ENCODE peak calls at places on chromosomes 2 and 18, in eight cellular contexts. Q is HCT116, V is adrenal gland, T is type B pancreatic cell, F is lung, U is heart left ventricle, P is HFF-Myc, J is fibroblast of lung. C is an unnamed sample.

GRCh38 chr2:170715062-170715931 is at the start of gene SP5:
- DNase-seq in Q (peak; percentile 35), V (peak; percentile 93), T (peak; percentile 77), F (peak; percentile 76), U (peak; percentile 32), P (no peak), J (peak; percentile 44), C (no peak)

GRCh38 chr2:100909571-100909970 is 89.6 kb downstream of the NPAS2 start:
- DNase-seq in Q (no peak), V (no peak), T (no peak), F (no peak), U (no peak), P (no peak), J (no peak), C (no peak)

GRCh38 chr2:23386422-23387220 is 1.6 kb downstream of the KLHL29 start:
- DNase-seq in Q (no peak), V (peak; percentile 75), T (no peak), F (no peak), U (no peak), P (no peak), J (no peak), C (no peak)

GRCh38 chr2:200677721-200678532 is 92.1 kb downstream of the AOX1 start:
- DNase-seq in Q (no peak), V (peak; percentile 68), T (no peak), F (no peak), U (no peak), P (no peak), J (peak; percentile 92), C (peak; percentile 17)

GRCh38 chr2:73762571-73762970 is 17.3 kb downstream of the DUSP11 start:
- DNase-seq in Q (no peak), V (no peak), T (no peak), F (no peak), U (no peak), P (no peak), J (no peak), C (no peak)

GRCh38 chr2:187567126-187567525 is 12.9 kb upstream of the TFPI start:
- DNase-seq in Q (no peak), V (no peak), T (no peak), F (no peak), U (no peak), P (no peak), J (peak; percentile 88), C (no peak)

GRCh38 chr18:25055076-25055475 is 296.9 kb downstream of the ZNF521 start:
- DNase-seq in Q (no peak), V (no peak), T (no peak), F (no peak), U (no peak), P (peak; percentile 14), J (no peak), C (no peak)

GRCh38 chr2:88841224-88841929 is 149.9 kb downstream of the RPIA start:
- DNase-seq in Q (no peak), V (no peak), T (no peak), F (peak; percentile 55), U (no peak), P (no peak), J (no peak), C (no peak)

GRCh38 chr2:63665806-63666205 is 77.0 kb downstream of the MDH1 start:
- DNase-seq in Q (no peak), V (no peak), T (no peak), F (no peak), U (no peak), P (peak; percentile 97), J (peak; percentile 69), C (peak; percentile 73)

GRCh38 chr2:2252179-2252578 is 78.9 kb downstream of the MYT1L start:
- DNase-seq in Q (no peak), V (no peak), T (no peak), F (peak; percentile 6), U (no peak), P (no peak), J (no peak), C (no peak)

GRCh38 chr18:44185981-44186380 is 494.7 kb upstream of the SETBP1 start:
- DNase-seq in Q (no peak), V (no peak), T (no peak), F (no peak), U (no peak), P (no peak), J (no peak), C (no peak)

GRCh38 chr2:160507046-160507407 is 13.4 kb upstream of the RBMS1 start:
- DNase-seq in Q (no peak), V (no peak), T (no peak), F (no peak), U (no peak), P (no peak), J (no peak), C (no peak)

GRCh38 chr2:19764998-19765397 is 136.8 kb downstream of the TTC32 start:
- DNase-seq in Q (no peak), V (no peak), T (no peak), F (no peak), U (no peak), P (no peak), J (peak; percentile 59), C (no peak)

GRCh38 chr2:109143214-109144187 is 14.5 kb downstream of the SH3RF3 start:
- DNase-seq in Q (no peak), V (no peak), T (no peak), F (no peak), U (no peak), P (no peak), J (no peak), C (no peak)

DNA sequence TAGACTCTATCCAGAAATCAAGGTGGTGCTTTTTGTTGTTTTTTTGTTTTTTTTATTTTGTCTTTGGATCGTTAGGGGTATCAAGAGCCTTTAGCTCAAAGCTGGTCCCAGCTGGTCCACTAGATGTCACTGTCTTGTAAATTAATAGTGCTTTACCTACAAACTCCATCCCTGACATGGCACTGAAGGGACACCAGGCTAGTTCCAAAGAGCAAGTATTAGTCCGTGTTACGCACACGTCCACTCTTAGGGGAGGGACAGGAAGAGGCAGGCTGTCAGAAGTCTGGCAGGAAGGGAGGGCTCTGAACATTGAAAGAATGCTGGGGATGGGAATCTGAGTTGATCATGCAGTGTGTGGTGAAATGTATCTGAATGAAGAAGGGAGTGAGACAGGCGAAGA is 85.9 kb upstream of the CCBE1 start:
- DNase-seq in Q (peak; percentile 85), V (peak; percentile 83), T (no peak), F (no peak), U (no peak), P (peak; percentile 73), J (peak; percentile 79), C (peak; percentile 84)
- TF ChIP-seq CTCF in Q (peak; percentile 82), V (peak; percentile 71), T (peak; percentile 69), F (no peak), U (no peak), P (peak; percentile 74), J (peak; percentile 63), C (peak; percentile 84)

GRCh38 chr2:159188449-159188848 is 98.1 kb downstream of the WDSUB1 start:
- DNase-seq in Q (no peak), V (no peak), T (no peak), F (no peak), U (peak; percentile 47), P (no peak), J (no peak), C (no peak)

GRCh38 chr2:159183346-159183745 is 103.2 kb downstream of the WDSUB1 start:
- DNase-seq in Q (no peak), V (no peak), T (no peak), F (no peak), U (no peak), P (no peak), J (no peak), C (no peak)

GRCh38 chr2:159187095-159187494 is 99.4 kb downstream of the WDSUB1 start:
- DNase-seq in Q (no peak), V (no peak), T (no peak), F (no peak), U (no peak), P (no peak), J (no peak), C (no peak)

GRCh38 chr2:159186462-159186861 is 100.0 kb downstream of the WDSUB1 start:
- DNase-seq in Q (no peak), V (no peak), T (no peak), F (no peak), U (no peak), P (no peak), J (no peak), C (no peak)

DNA sequence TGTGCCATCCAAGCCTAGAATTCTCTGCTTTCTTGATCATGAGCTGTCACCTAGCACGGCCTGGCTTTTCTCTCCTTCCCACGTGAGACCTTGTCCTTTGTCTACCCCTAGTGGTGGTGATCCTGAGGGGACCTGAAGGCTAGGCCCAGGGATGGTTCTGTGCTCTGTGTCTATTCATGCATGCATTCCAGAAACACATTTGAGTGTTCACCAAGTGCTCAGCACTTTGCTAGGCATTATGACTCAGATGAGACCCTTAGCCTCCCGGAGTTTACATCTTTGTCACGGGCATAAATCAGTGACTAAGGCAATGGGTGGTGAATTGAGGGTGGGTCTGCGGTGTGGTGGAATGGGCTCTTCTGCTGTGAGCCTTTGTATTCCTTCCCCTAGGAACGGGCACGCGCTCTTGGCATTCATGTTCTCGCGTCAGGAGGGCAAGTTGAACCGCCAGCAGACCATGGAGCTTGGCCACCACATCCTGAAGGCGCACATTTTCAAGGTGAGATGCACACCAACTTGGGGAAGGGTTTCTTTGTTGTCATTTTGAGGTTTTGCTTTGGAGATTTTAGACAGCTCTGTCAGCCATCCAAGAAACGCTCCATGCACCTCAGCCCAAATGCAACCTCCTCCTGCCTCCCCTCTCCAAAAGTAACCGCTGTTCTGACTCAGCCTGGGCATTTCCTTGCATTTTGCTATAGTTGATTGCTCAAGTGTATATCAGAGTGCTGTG is 100.9 kb downstream of the WDSUB1 start:
- DNase-seq in Q (peak; percentile 19), V (no peak), T (no peak), F (no peak), U (no peak), P (no peak), J (peak; percentile 30), C (peak; percentile 41)
- TF ChIP-seq CTCF in Q (peak; percentile 58), V (peak; percentile 15), T (peak; percentile 40), F (no peak), U (peak; percentile 31), P (peak; percentile 58), J (peak; percentile 34), C (peak; percentile 76)

GRCh38 chr2:125745514-125745913 is 910.4 kb upstream of the GYPC start:
- DNase-seq in Q (no peak), V (peak; percentile 61), T (no peak), F (no peak), U (no peak), P (no peak), J (peak; percentile 3), C (peak; percentile 0)
- TF ChIP-seq CTCF in Q (no peak), V (no peak), T (peak; percentile 78), F (peak; percentile 54), U (peak; percentile 33), P (no peak), J (no peak), C (no peak)

GRCh38 chr18:2908946-2909335 is 62.1 kb downstream of the EMILIN2 start:
- DNase-seq in Q (no peak), V (no peak), T (peak; percentile 62), F (no peak), U (no peak), P (no peak), J (no peak), C (no peak)

GRCh38 chr18:2908166-2908945 is 61.5 kb downstream of the EMILIN2 start:
- DNase-seq in Q (no peak), V (peak; percentile 41), T (peak; percentile 44), F (no peak), U (no peak), P (no peak), J (no peak), C (no peak)

GRCh38 chr18:2905802-2906521 is 59.2 kb downstream of the EMILIN2 start:
- DNase-seq in Q (peak; percentile 33), V (peak; percentile 73), T (no peak), F (peak; percentile 72), U (peak; percentile 90), P (no peak), J (peak; percentile 59), C (no peak)

GRCh38 chr18:2907459-2908145 is 60.8 kb downstream of the EMILIN2 start:
- DNase-seq in Q (no peak), V (peak; percentile 49), T (no peak), F (no peak), U (no peak), P (no peak), J (no peak), C (no peak)

GRCh38 chr18:2906522-2907458 is 60.0 kb downstream of the EMILIN2 start:
- DNase-seq in Q (no peak), V (peak; percentile 55), T (no peak), F (no peak), U (peak; percentile 45), P (no peak), J (no peak), C (no peak)
- TF ChIP-seq CTCF in Q (peak; percentile 27), V (no peak), T (peak; percentile 59), F (no peak), U (no peak), P (no peak), J (peak; percentile 20), C (peak; percentile 44)

C was measured in HFFc6.